ENCODE peak calls at places on chromosomes 5 and 9, in five cellular contexts. F is coronary artery, U is dorsolateral prefrontal cortex, C is fibroblast of lung, Z is fibroblast of the aortic adventitia. Y is an unnamed sample.

GRCh38 chr9:120928720-120929389 is 2.3 kb upstream of the TRAF1 start:
- DNase-seq in F (peak; percentile 87), U (peak; percentile 82), C (no peak), Z (peak; percentile 20), Y (peak; percentile 45)

GRCh38 chr9:81636280-81636653 is 53.1 kb downstream of the TLE1 start:
- DNase-seq in F (no peak), U (no peak), C (no peak), Z (no peak), Y (no peak)

GRCh38 chr9:132312873-132313272 is 41.9 kb downstream of the SETX start:
- DNase-seq in F (no peak), U (no peak), C (no peak), Z (no peak), Y (no peak)

GRCh38 chr5:120690621-120691407 is 226.7 kb downstream of the PRR16 start:
- DNase-seq in F (no peak), U (no peak), C (no peak), Z (no peak), Y (no peak)

GRCh38 chr5:53194086-53194485 is 84.5 kb upstream of the MOCS2 start:
- DNase-seq in F (no peak), U (no peak), C (peak; percentile 51), Z (peak; percentile 40), Y (peak; percentile 3)

GRCh38 chr9:132548971-132549649 is 33.3 kb upstream of the BARHL1 start:
- DNase-seq in F (no peak), U (no peak), C (no peak), Z (no peak), Y (peak; percentile 12)

GRCh38 chr5:139671096-139671841 is 23.1 kb downstream of the CXXC5 start:
- DNase-seq in F (no peak), U (peak; percentile 90), C (no peak), Z (no peak), Y (no peak)

GRCh38 chr5:179886190-179886589 is 21.5 kb downstream of the TBC1D9B start:
- DNase-seq in F (no peak), U (no peak), C (no peak), Z (no peak), Y (no peak)

GRCh38 chr5:23631283-23632045 is 124.1 kb downstream of the PRDM9 start:
- DNase-seq in F (no peak), U (no peak), C (peak; percentile 85), Z (peak; percentile 0), Y (peak; percentile 95)

GRCh38 chr9:34988218-34989055 is 1.1 kb upstream of the DNAJB5 start:
- DNase-seq in F (peak; percentile 76), U (peak; percentile 78), C (peak; percentile 6), Z (no peak), Y (no peak)

GRCh38 chr5:151094054-151094858 is 13.4 kb upstream of the TNIP1 start:
- DNase-seq in F (no peak), U (no peak), C (no peak), Z (no peak), Y (peak; percentile 87)

GRCh38 chr9:98432960-98433359 is 177.5 kb upstream of the TBC1D2 start:
- DNase-seq in F (no peak), U (no peak), C (no peak), Z (no peak), Y (no peak)

GRCh38 chr5:122805481-122805880 is 30.6 kb downstream of the SNX2 start:
- DNase-seq in F (no peak), U (no peak), C (peak; percentile 62), Z (peak; percentile 43), Y (peak; percentile 81)

GRCh38 chr5:15737036-15737821 is 237.2 kb downstream of the FBXL7 start:
- DNase-seq in F (no peak), U (no peak), C (peak; percentile 66), Z (peak; percentile 72), Y (peak; percentile 26)

GRCh38 chr5:125891326-125891725 is 531.9 kb upstream of the GRAMD2B start:
- DNase-seq in F (no peak), U (no peak), C (no peak), Z (no peak), Y (no peak)

GRCh38 chr5:158483202-158483870 is 616.4 kb downstream of the EBF1 start:
- DNase-seq in F (no peak), U (no peak), C (no peak), Z (no peak), Y (no peak)

GRCh38 chr5:160524827-160525226 is 103.2 kb downstream of the PTTG1 start:
- DNase-seq in F (no peak), U (no peak), C (no peak), Z (no peak), Y (no peak)

GRCh38 chr5:163756170-163756569 is 250.8 kb downstream of the MAT2B start:
- DNase-seq in F (no peak), U (no peak), C (no peak), Z (no peak), Y (peak; percentile 17)

GRCh38 chr5:154505567-154505966 is 27.5 kb upstream of the HAND1 start:
- DNase-seq in F (no peak), U (no peak), C (no peak), Z (no peak), Y (no peak)

GRCh38 chr5:138533973-138534941 is 8.8 kb downstream of the ETF1 start:
- DNase-seq in F (no peak), U (no peak), C (no peak), Z (no peak), Y (no peak)

GRCh38 chr9:76876098-76876497 is 29.8 kb downstream of the PRUNE2 start:
- DNase-seq in F (no peak), U (no peak), C (peak; percentile 23), Z (peak; percentile 60), Y (peak; percentile 41)

GRCh38 chr9:95379630-95380029 is 62.1 kb upstream of the FANCC start:
- DNase-seq in F (no peak), U (no peak), C (no peak), Z (no peak), Y (no peak)

GRCh38 chr9:125341566-125341965 is 79.9 kb downstream of the GAPVD1 start:
- DNase-seq in F (no peak), U (no peak), C (no peak), Z (no peak), Y (no peak)

GRCh38 chr9:95486318-95486717 is 30.5 kb downstream of the PTCH1 start:
- DNase-seq in F (no peak), U (no peak), C (no peak), Z (no peak), Y (no peak)

GRCh38 chr5:62504129-62504528 is 74.5 kb upstream of the LRRC70 start:
- DNase-seq in F (no peak), U (no peak), C (no peak), Z (no peak), Y (no peak)

GRCh38 chr9:87521834-87522233 is 24.2 kb downstream of the DAPK1 start:
- DNase-seq in F (no peak), U (no peak), C (no peak), Z (no peak), Y (no peak)

GRCh38 chr9:87520172-87520683 is 22.6 kb downstream of the DAPK1 start:
- DNase-seq in F (no peak), U (no peak), C (no peak), Z (no peak), Y (no peak)

GRCh38 chr9:87525546-87526303 is 28.1 kb downstream of the DAPK1 start:
- DNase-seq in F (no peak), U (no peak), C (no peak), Z (no peak), Y (no peak)

GRCh38 chr9:87527211-87527916 is 29.7 kb downstream of the DAPK1 start:
- DNase-seq in F (no peak), U (no peak), C (no peak), Z (no peak), Y (no peak)

GRCh38 chr9:87524061-87524460 is 26.4 kb downstream of the DAPK1 start:
- DNase-seq in F (no peak), U (no peak), C (no peak), Z (no peak), Y (no peak)
- H3K4me3 ChIP-seq in F (no peak overlapping the region), U (no peak overlapping the region), C (no peak overlapping the region), Z (no peak overlapping the region), Y (no peak overlapping the region)

DNA sequence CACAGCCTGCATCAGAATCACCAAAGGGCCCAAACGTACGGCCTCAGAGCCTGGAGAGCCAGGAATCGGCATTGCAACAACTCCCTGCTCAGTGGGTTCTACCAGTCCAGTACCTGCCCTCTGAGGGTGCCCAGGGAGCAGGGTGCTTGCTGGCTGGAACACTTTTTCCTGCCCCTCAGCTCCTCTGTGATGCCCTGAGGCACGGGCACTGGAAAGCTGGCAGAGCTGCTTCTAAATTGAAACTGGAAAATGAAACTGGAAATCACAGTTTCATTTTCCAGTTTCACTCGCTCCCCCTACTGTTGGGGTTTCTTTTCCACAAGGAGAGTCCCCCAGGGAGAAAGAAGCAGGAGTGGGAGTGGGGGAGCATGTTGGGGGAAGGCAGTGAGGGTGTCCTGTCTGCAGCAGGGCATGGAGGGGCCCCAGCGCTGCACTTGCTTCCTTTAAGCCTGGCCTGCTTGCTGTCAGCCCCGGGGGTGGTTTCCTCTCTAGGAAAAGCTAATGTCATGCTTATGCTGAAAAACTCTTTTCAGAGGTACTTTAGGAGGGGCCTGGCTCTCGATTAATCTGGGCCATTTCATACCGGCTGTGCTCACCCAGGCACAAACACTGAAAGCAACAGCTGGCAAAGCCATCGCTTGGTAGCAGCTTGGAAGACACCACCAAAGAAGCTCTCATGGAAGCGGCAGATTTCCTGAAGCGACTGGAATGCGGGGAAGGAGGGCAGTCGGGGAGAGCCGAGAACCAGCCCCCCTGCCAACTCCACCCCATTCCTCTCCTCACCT is 26.2 kb downstream of the IRF1 start:
- DNase-seq in F (no peak), U (peak; percentile 45), C (no peak), Z (no peak), Y (no peak)
- TF ChIP-seq CTCF in F (no peak), U (no peak), C (no peak), Z (no peak), Y (no peak)

DNA sequence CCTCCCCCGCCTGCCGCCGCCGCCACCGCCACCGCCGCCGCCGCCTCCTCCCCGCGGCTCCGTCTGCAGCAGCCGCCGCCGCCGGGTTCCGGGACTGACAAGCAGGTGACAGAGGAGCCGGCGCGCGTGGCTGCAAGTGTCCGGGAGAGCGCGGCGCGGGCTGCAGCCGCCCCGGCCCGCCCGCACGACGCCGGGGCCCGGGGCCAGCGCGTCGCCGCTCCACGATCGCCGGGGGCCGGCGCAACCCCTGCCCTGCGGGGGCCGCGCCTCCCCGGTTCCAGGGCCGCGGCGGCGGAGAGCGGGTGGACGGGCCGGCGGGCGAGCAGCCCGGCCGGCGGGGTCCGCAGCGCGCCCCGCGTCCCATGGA is 343 bp downstream of the LMX1B start:
- DNase-seq in F (no peak), U (no peak), C (no peak), Z (no peak), Y (no peak)
- H3K4me3 ChIP-seq in F (peak overlapping the region; percentile 67), U (no peak overlapping the region), C (no peak overlapping the region), Z (no peak overlapping the region), Y (no peak overlapping the region)

DNA sequence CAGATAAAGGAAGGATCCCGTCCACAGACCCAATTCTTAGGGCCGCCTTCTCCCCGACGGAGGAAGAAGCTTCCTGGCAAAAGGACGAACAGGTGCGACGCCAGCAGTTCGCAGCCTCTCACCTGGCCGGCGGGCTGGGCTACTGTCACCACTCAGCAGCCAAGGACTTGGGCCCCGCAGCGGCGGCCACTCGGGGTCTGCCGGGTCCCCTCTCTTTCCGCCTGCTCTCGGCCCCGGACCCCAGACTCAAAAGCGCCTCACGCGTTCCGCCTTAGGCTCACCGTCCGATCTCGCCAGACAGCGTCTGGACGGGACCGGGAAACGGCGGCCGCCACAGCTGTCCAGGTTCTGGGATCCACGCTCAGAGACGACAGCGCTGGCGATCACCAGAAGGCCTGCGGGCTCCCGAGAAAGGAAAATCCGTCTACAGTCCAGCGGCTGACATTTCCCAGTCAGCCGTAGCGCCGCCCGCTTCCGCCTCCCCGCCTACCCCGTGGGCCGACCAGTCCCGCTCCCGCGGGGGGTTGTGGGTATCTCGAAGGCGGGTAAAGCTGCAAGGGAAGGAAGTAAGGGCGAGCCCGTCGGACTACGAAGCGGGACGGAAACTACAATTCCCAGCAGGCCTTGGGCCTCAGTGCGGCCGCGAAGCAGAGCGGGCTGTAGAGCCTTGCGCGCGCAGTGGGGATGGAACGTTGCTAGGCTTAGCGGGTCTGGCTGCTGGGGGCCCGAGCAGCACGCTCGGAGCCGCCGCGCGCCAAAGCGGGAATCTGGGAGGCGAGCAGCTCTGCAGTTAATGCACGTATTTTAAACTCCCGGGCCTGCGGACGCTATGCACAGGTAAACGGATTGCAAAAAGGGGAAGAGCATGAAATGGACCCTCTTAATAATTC is at the start of the genes LMBRD2 and SKP2:
- DNase-seq in F (peak; percentile 98), U (peak; percentile 99), C (peak; percentile 97), Z (peak; percentile 97), Y (peak; percentile 97)
- TF ChIP-seq CTCF in F (no peak), U (peak; percentile 58), C (no peak), Z (no peak), Y (no peak)

Y was measured in cardiac fibroblast.